ENCODE peak calls at places on chromosomes 6 and 20, in four cellular contexts. One of them, this sample, is unnamed.

GRCh38 chr20:35506872-35507638 is 22.4 kb downstream of the C20orf173 start:
- DNase-seq in cardiac muscle cell: no peak
- DNase-seq in heart left ventricle: peak
- DNase-seq in T-helper 9 cell: no peak
- DNase-seq in this sample: no peak

GRCh38 chr20:31894980-31895675 is 24.7 kb downstream of the TTLL9 start:
- DNase-seq in heart left ventricle: peak
- DNase-seq in cardiac muscle cell: peak
- DNase-seq in T-helper 9 cell: no peak
- DNase-seq in this sample: no peak

GRCh38 chr6:4964675-4965336 is 39.0 kb downstream of the RPP40 start:
- DNase-seq in T-helper 9 cell: no peak
- DNase-seq in heart left ventricle: no peak
- DNase-seq in cardiac muscle cell: no peak
- DNase-seq in this sample: no peak

GRCh38 chr6:30542404-30542725 is 13.9 kb downstream of the GNL1 start:
- DNase-seq in cardiac muscle cell: no peak
- DNase-seq in heart left ventricle: no peak
- DNase-seq in T-helper 9 cell: no peak
- DNase-seq in this sample: no peak

GRCh38 chr20:3980260-3981131 is 34.9 kb downstream of the RNF24 start:
- DNase-seq in heart left ventricle: no peak
- DNase-seq in cardiac muscle cell: no peak
- DNase-seq in T-helper 9 cell: no peak
- DNase-seq in this sample: no peak

GRCh38 chr6:65116326-65116725 is 590.7 kb downstream of the EYS start:
- DNase-seq in T-helper 9 cell: no peak
- DNase-seq in cardiac muscle cell: no peak
- DNase-seq in heart left ventricle: no peak
- DNase-seq in this sample: no peak

GRCh38 chr6:49145280-49145679 is 317.8 kb downstream of the MMUT start:
- DNase-seq in T-helper 9 cell: no peak
- DNase-seq in heart left ventricle: no peak
- DNase-seq in cardiac muscle cell: no peak
- DNase-seq in this sample: no peak

GRCh38 chr6:73732845-73733675 is 37.1 kb downstream of the CD109 start:
- DNase-seq in heart left ventricle: peak
- DNase-seq in cardiac muscle cell: peak
- DNase-seq in T-helper 9 cell: peak
- DNase-seq in this sample: peak

GRCh38 chr20:58982406-58983114 is 1.5 kb downstream of the NELFCD start:
- DNase-seq in heart left ventricle: no peak
- DNase-seq in T-helper 9 cell: no peak
- DNase-seq in cardiac muscle cell: no peak
- DNase-seq in this sample: no peak

GRCh38 chr6:4397307-4397706 is 261.9 kb upstream of the ECI2 start:
- DNase-seq in heart left ventricle: no peak
- DNase-seq in T-helper 9 cell: no peak
- DNase-seq in cardiac muscle cell: no peak
- DNase-seq in this sample: no peak

GRCh38 chr6:78845567-78845966 is 21.8 kb upstream of the IRAK1BP1 start:
- DNase-seq in T-helper 9 cell: no peak
- DNase-seq in heart left ventricle: no peak
- DNase-seq in cardiac muscle cell: no peak
- DNase-seq in this sample: no peak

GRCh38 chr6:42297661-42298060 is 80.0 kb upstream of the MRPS10 start:
- DNase-seq in heart left ventricle: no peak
- DNase-seq in T-helper 9 cell: no peak
- DNase-seq in cardiac muscle cell: no peak
- DNase-seq in this sample: no peak

GRCh38 chr20:34300809-34301586 is 2.2 kb downstream of the AHCY start:
- DNase-seq in T-helper 9 cell: no peak
- DNase-seq in heart left ventricle: peak
- DNase-seq in cardiac muscle cell: peak
- DNase-seq in this sample: no peak

GRCh38 chr6:86966271-86966670 is 28.9 kb downstream of the HTR1E start:
- DNase-seq in T-helper 9 cell: no peak
- DNase-seq in cardiac muscle cell: no peak
- DNase-seq in heart left ventricle: no peak
- DNase-seq in this sample: no peak